ENCODE peak calls at places on chromosome 11, in four cellular contexts. P, H, T and X are unnamed samples.

GRCh38 chr11:37905707-37906417 is 1307.8 kb upstream of the RAG2 start:
- DNase-seq in P (no peak), H (peak), T (no peak), X (no peak)

GRCh38 chr11:102115557-102115956 is 5.3 kb downstream of the YAP1 start:
- DNase-seq in P (no peak), T (no peak), H (no peak), X (no peak)

GRCh38 chr11:14974723-14975587 is 2.8 kb upstream of the CALCA start:
- DNase-seq in T (peak), H (no peak), P (peak), X (no peak)

GRCh38 chr11:58006940-58007339 is 16.7 kb upstream of the OR9Q1 start:
- DNase-seq in H (peak), T (no peak), P (no peak), X (no peak)

GRCh38 chr11:14015711-14016110 is 53.2 kb downstream of the SPON1 start:
- DNase-seq in H (peak), T (no peak), P (peak), X (no peak)

GRCh38 chr11:12723410-12724297 is 49.4 kb downstream of the TEAD1 start:
- DNase-seq in H (peak), P (peak), T (no peak), X (no peak)

GRCh38 chr11:13929551-13929950 is 33.0 kb upstream of the SPON1 start:
- DNase-seq in P (no peak), H (no peak), T (no peak), X (no peak)

GRCh38 chr11:45687836-45688235 is 22.4 kb upstream of the CHST1 start:
- DNase-seq in T (no peak), P (no peak), H (no peak), X (no peak)

GRCh38 chr11:118911880-118912741 is 13.6 kb downstream of the BCL9L start:
- DNase-seq in H (peak), T (peak), P (peak), X (peak)

GRCh38 chr11:116224154-116224888 is 548.5 kb downstream of the BUD13 start:
- DNase-seq in P (peak), H (peak), T (no peak), X (no peak)

GRCh38 chr11:26960265-26960664 is 33.6 kb upstream of the FIBIN start:
- DNase-seq in H (peak), P (no peak), T (no peak), X (no peak)

GRCh38 chr11:33636104-33636503 is 64.5 kb downstream of the C11orf91 start:
- DNase-seq in P (peak), T (no peak), H (no peak), X (no peak)

GRCh38 chr11:57205046-57205671 is 23.4 kb downstream of the LRRC55 start:
- DNase-seq in H (no peak), P (peak), T (no peak), X (no peak)

GRCh38 chr11:76665921-76666351 is 4.6 kb downstream of the LRRC32 start:
- DNase-seq in H (no peak), T (no peak), P (no peak), X (peak)

GRCh38 chr11:128624269-128625170 is 37.2 kb upstream of the ETS1 start:
- DNase-seq in P (no peak), H (no peak), T (peak), X (peak)

GRCh38 chr11:86591631-86592030 is 80.8 kb downstream of the ME3 start:
- DNase-seq in H (no peak), T (no peak), P (no peak), X (no peak)

GRCh38 chr11:66912963-66913362 is 45.2 kb downstream of the PC start:
- DNase-seq in H (no peak), T (no peak), P (no peak), X (no peak)

GRCh38 chr11:125223901-125224331 is 59.4 kb downstream of the PKNOX2 start:
- DNase-seq in H (no peak), T (no peak), P (no peak), X (no peak)

GRCh38 chr11:6204708-6205107 is 649 bp upstream of the C11orf42 start:
- DNase-seq in H (no peak), T (no peak), P (peak), X (no peak)

DNA sequence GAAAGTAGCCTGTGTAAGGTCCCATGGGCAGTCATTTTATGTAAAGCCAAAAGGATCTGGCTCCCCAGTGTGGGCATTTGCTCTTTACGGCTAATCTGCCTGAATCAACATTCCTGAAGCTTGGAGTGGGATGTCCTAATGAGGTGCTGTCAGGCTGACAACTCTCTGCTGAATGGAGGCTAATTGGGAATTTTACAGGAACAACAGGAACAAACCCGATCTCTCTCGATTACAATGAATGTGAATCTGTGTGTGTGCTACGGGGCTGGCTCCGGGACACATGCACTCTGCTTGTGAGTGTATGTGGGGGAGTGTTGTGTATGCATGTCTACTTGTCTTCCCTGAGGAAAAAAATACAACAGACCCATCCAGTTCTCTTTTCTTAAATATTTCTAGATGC is 415.2 kb downstream of the TENM4 start:
- DNase-seq in P (no peak), H (no peak), T (no peak), X (no peak)
- H3K27ac ChIP-seq in P (no peak), H (no peak), T (no peak), X (no peak)

GRCh38 chr11:70404244-70404643 is 5.9 kb downstream of the CTTN start:
- DNase-seq in T (no peak), P (peak), H (no peak), X (peak)
- H3K27ac ChIP-seq in T (no peak), P (no peak), H (no peak), X (no peak)

GRCh38 chr11:74283580-74284180 is 27.8 kb downstream of the P4HA3 start:
- DNase-seq in H (no peak), P (no peak), T (no peak), X (no peak)
- H3K27ac ChIP-seq in H (no peak), P (no peak), T (no peak), X (no peak)

GRCh38 chr11:73159297-73159696 is 17.2 kb upstream of the FCHSD2 start:
- DNase-seq in P (no peak), H (no peak), T (no peak), X (no peak)
- H3K27ac ChIP-seq in P (no peak), H (no peak), T (no peak), X (no peak)

GRCh38 chr11:111908639-111909305 is 2.8 kb downstream of the CRYAB start:
- DNase-seq in H (no peak), P (peak), T (no peak), X (no peak)

GRCh38 chr11:111909378-111909777 is 2.2 kb downstream of the CRYAB start:
- DNase-seq in H (no peak), P (peak), T (no peak), X (no peak)

GRCh38 chr11:111906680-111907079 is 4.9 kb downstream of the CRYAB start:
- DNase-seq in P (no peak), T (no peak), H (no peak), X (no peak)

GRCh38 chr11:111910637-111911562 is 670 bp downstream of the CRYAB start:
- DNase-seq in P (no peak), H (no peak), T (no peak), X (no peak)

GRCh38 chr11:111905391-111905790 is 6.2 kb downstream of the CRYAB start:
- DNase-seq in H (no peak), P (no peak), T (no peak), X (no peak)
- H3K27ac ChIP-seq in H (no peak), P (no peak), T (no peak), X (no peak)

GRCh38 chr11:122077459-122077858 is 38.6 kb downstream of the BLID start:
- DNase-seq in T (no peak), P (no peak), H (no peak), X (no peak)

GRCh38 chr11:122074022-122074421 is 42.0 kb downstream of the BLID start:
- DNase-seq in T (no peak), P (no peak), H (no peak), X (no peak)

GRCh38 chr11:122075016-122075415 is 41.0 kb downstream of the BLID start:
- DNase-seq in T (no peak), P (no peak), H (no peak), X (no peak)

GRCh38 chr11:122081073-122081472 is 34.9 kb downstream of the BLID start:
- DNase-seq in P (no peak), T (no peak), H (no peak), X (no peak)

DNA sequence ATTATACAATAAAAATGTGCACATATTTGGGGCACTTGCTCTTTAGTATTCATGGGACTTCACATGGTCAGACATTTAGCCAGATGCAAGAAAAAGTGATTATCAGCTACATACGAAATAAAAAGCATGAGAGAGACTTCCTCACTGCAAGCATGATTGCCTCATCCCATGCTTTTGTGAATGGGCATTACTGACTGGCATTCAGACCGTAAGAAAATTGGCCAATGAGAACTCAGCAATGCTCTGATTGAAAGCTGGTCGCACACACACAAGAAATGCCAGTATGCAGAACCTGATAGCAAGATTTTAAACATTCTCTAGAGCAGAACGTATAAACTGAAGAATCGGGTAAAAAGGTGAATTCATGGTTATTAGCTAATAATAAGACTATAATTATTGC is 39.3 kb downstream of the BLID start:
- DNase-seq in T (no peak), P (no peak), H (no peak), X (no peak)
- H3K27ac ChIP-seq in T (no peak), P (no peak), H (no peak), X (no peak)

DNA sequence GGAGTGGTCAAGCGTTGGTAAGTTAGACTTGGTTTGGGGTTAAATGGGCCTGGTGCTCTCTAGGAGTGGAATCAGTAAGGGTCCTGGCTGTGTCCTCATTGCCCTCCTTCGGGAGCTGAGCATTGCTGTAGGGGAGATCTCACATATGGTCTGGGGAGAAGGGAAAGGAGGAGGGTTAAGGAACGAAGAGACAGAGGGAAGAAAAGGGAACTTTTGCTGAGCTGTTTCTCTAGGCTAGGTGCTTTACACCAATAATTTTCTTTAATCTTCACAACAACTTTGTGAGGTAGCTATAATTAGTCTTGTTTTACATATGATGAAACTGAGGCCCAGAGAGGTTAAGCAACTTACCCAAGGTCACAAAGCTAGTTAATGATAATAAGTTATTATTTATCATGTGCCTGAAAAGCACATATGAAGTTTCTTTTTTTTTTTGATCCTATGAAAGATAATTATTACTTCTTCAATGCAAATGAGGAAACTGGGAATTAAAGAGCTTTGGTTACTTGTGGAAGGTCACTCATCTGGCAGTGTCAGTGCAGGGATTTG is 22.6 kb downstream of the STIM1 start:
- DNase-seq in P (no peak), H (no peak), T (no peak), X (no peak)
- H3K27ac ChIP-seq in P (no peak), H (no peak), T (peak), X (peak)

DNA sequence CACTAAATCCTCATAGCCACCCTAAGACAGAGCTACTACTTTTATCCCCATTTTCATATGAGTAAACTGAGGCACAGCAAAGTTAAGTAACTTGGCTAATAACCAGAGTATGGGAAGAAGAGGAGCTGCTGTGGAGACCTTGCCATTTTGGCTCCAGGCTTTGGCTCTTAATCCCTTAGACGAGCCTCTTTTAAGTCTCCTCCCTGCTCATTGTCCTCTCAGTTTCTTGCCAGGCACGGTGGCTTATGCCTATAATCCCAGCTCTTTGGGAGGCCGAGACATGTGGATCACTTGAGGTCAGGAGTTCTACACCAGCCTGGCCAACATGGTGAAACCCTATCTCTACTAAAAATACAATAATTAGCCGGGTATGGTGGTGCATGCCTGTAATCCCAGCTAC is 78.6 kb downstream of the PRR5L start:
- DNase-seq in P (no peak), T (no peak), H (no peak), X (no peak)
- H3K27ac ChIP-seq in P (no peak), T (no peak), H (no peak), X (no peak)